ENCODE peak calls at places on chromosomes 5 and 9, in ten cellular contexts. N is IMR-90, Q is A673, E is tibial nerve, O is mammary epithelial cell, K is omental fat pad, B is lower leg skin, A is fibroblast of lung, G is AG10803, C is B cell. U is an unnamed sample.

GRCh38 chr9:24464321-24464951 is 81.3 kb downstream of the IZUMO3 start:
- DNase-seq in N (no peak), Q (no peak), E (no peak), O (peak), K (no peak), B (no peak), A (no peak), G (no peak), C (no peak), U (no peak)

GRCh38 chr5:35354751-35355150 is 124.5 kb upstream of the PRLR start:
- DNase-seq in N (no peak), Q (no peak), E (no peak), O (no peak), K (no peak), B (no peak), A (no peak), G (peak), C (no peak), U (no peak)

GRCh38 chr5:135271533-135272310 is 127.3 kb downstream of the MACROH2A1 start:
- DNase-seq in N (peak), Q (no peak), E (no peak), O (peak), K (no peak), B (no peak), A (peak), G (peak), C (no peak), U (no peak)

GRCh38 chr5:41334758-41335157 is 121.4 kb upstream of the C6 start:
- DNase-seq in N (peak), Q (peak), E (no peak), O (no peak), K (no peak), B (no peak), A (peak), G (no peak), C (no peak), U (no peak)

GRCh38 chr5:111779260-111780254 is 22.6 kb upstream of the NREP start:
- DNase-seq in N (peak), Q (peak), E (no peak), O (no peak), K (no peak), B (no peak), A (peak), G (peak), C (no peak), U (no peak)

GRCh38 chr9:109509625-109510024 is 11.5 kb upstream of the PTPN3 start:
- DNase-seq in N (no peak), Q (no peak), E (no peak), O (no peak), K (no peak), B (no peak), A (no peak), G (no peak), C (no peak), U (no peak)

GRCh38 chr5:138303365-138303764 is 28.2 kb downstream of the CDC25C start:
- DNase-seq in N (peak), Q (no peak), E (no peak), O (peak), K (no peak), B (peak), A (peak), G (peak), C (no peak), U (no peak)

GRCh38 chr5:92749943-92750342 is 831.1 kb downstream of the NR2F1-AS1 start:
- DNase-seq in N (peak), Q (peak), E (no peak), O (peak), K (no peak), B (no peak), A (peak), G (no peak), C (no peak), U (no peak)

GRCh38 chr9:126791406-126792230 is 13.2 kb upstream of the ZBTB43 start:
- DNase-seq in N (peak), Q (peak), E (no peak), O (peak), K (no peak), B (peak), A (peak), G (peak), C (no peak), U (no peak)

GRCh38 chr5:150302301-150303069 is at the start of gene ARSI:
- DNase-seq in N (no peak), Q (no peak), E (no peak), O (peak), K (no peak), B (no peak), A (peak), G (peak), C (no peak), U (no peak)

GRCh38 chr9:126692041-126692758 is 78.5 kb downstream of the LMX1B start:
- DNase-seq in N (no peak), Q (no peak), E (no peak), O (no peak), K (no peak), B (no peak), A (no peak), G (no peak), C (no peak), U (no peak)

GRCh38 chr9:122897969-122898368 is 7.2 kb downstream of the RC3H2 start:
- DNase-seq in N (peak), Q (no peak), E (no peak), O (peak), K (no peak), B (no peak), A (no peak), G (peak), C (no peak), U (no peak)

GRCh38 chr5:141850183-141850768 is 27.9 kb downstream of the PCDH1 start:
- DNase-seq in N (peak), Q (peak), E (peak), O (no peak), K (no peak), B (no peak), A (peak), G (peak), C (peak), U (no peak)

GRCh38 chr9:38380872-38381534 is 11.5 kb upstream of the ALDH1B1 start:
- DNase-seq in N (no peak), Q (no peak), E (no peak), O (no peak), K (no peak), B (no peak), A (no peak), G (no peak), C (no peak), U (no peak)

GRCh38 chr5:606061-606460 is 6.1 kb upstream of the CEP72 start:
- DNase-seq in N (no peak), Q (no peak), E (no peak), O (no peak), K (no peak), B (peak), A (no peak), G (no peak), C (no peak), U (no peak)

GRCh38 chr5:76838481-76839261 is 11.1 kb upstream of the S100Z start:
- DNase-seq in N (peak), Q (peak), E (no peak), O (no peak), K (no peak), B (peak), A (peak), G (peak), C (no peak), U (no peak)

GRCh38 chr5:3827624-3828023 is 232.0 kb downstream of the IRX1 start:
- DNase-seq in N (no peak), Q (no peak), E (no peak), O (no peak), K (no peak), B (no peak), A (no peak), G (no peak), C (no peak), U (no peak)

GRCh38 chr9:33414263-33414662 is 11.9 kb upstream of the AQP7 start:
- DNase-seq in N (no peak), Q (no peak), E (no peak), O (no peak), K (no peak), B (no peak), A (no peak), G (no peak), C (no peak), U (no peak)

GRCh38 chr9:93670208-93671029 is 94.0 kb downstream of the PHF2 start:
- DNase-seq in N (peak), Q (peak), E (no peak), O (no peak), K (peak), B (peak), A (peak), G (peak), C (no peak), U (no peak)

GRCh38 chr5:51384281-51384840 is 1.1 kb downstream of the ISL1 start:
- DNase-seq in N (no peak), Q (no peak), E (no peak), O (no peak), K (no peak), B (no peak), A (no peak), G (no peak), C (no peak), U (no peak)

GRCh38 chr5:24162343-24162742 is 482.4 kb downstream of the CDH10 start:
- DNase-seq in N (no peak), Q (no peak), E (no peak), O (peak), K (no peak), B (no peak), A (no peak), G (no peak), C (no peak), U (no peak)

GRCh38 chr9:124390812-124391658 is 24.2 kb downstream of the PSMB7 start:
- DNase-seq in N (peak), Q (no peak), E (no peak), O (no peak), K (no peak), B (no peak), A (peak), G (peak), C (no peak), U (no peak)

GRCh38 chr9:69314547-69314946 is 10.5 kb upstream of the ENTREP1 start:
- DNase-seq in N (no peak), Q (no peak), E (no peak), O (peak), K (no peak), B (no peak), A (no peak), G (no peak), C (no peak), U (no peak)

GRCh38 chr5:32600057-32600622 is 14.8 kb downstream of the SUB1 start:
- DNase-seq in N (peak), Q (no peak), E (peak), O (peak), K (no peak), B (no peak), A (peak), G (peak), C (no peak), U (no peak)

GRCh38 chr9:1456301-1456999 is 406.3 kb downstream of the DMRT2 start:
- DNase-seq in N (no peak), Q (no peak), E (no peak), O (no peak), K (no peak), B (no peak), A (no peak), G (no peak), C (no peak), U (no peak)

GRCh38 chr5:178458140-178458539 is 132.1 kb downstream of the COL23A1 start:
- DNase-seq in N (no peak), Q (no peak), E (no peak), O (no peak), K (no peak), B (peak), A (no peak), G (no peak), C (no peak), U (no peak)

GRCh38 chr5:58148366-58148765 is 311.5 kb downstream of the PLK2 start:
- DNase-seq in N (no peak), Q (no peak), E (no peak), O (no peak), K (no peak), B (no peak), A (no peak), G (peak), C (no peak), U (no peak)

GRCh38 chr5:108642170-108642906 is 105.4 kb upstream of the FER start:
- DNase-seq in N (peak), Q (peak), E (peak), O (peak), K (no peak), B (no peak), A (peak), G (peak), C (peak), U (peak)

GRCh38 chr9:16090907-16091629 is 538.2 kb downstream of the CCDC171 start:
- DNase-seq in N (peak), Q (no peak), E (no peak), O (no peak), K (no peak), B (no peak), A (peak), G (no peak), C (no peak), U (no peak)

GRCh38 chr9:112379177-112380101 is 469 bp upstream of the HSDL2 start:
- DNase-seq in N (peak), Q (peak), E (peak), O (peak), K (peak), B (peak), A (peak), G (peak), C (peak), U (peak)

GRCh38 chr5:64166201-64166959 is 737 bp downstream of the RNF180 start:
- DNase-seq in N (no peak), Q (no peak), E (no peak), O (no peak), K (no peak), B (peak), A (no peak), G (no peak), C (no peak), U (no peak)

GRCh38 chr9:652896-653295 is 188.6 kb upstream of the DMRT1 start:
- DNase-seq in N (no peak), Q (no peak), E (peak), O (no peak), K (no peak), B (no peak), A (peak), G (peak), C (no peak), U (no peak)

GRCh38 chr5:168891175-168891812 is 312.1 kb upstream of the PANK3 start:
- DNase-seq in N (no peak), Q (no peak), E (no peak), O (no peak), K (no peak), B (no peak), A (no peak), G (no peak), C (no peak), U (no peak)

GRCh38 chr5:35919191-35919590 is 19.2 kb downstream of the CAPSL start:
- DNase-seq in N (peak), Q (no peak), E (peak), O (peak), K (no peak), B (no peak), A (peak), G (peak), C (no peak), U (no peak)

GRCh38 chr5:102666164-102666951 is 88.7 kb upstream of the PAM start:
- DNase-seq in N (no peak), Q (peak), E (no peak), O (no peak), K (no peak), B (no peak), A (no peak), G (peak), C (no peak), U (no peak)

GRCh38 chr9:86288501-86288900 is 6.2 kb upstream of the ISCA1 start:
- DNase-seq in N (no peak), Q (no peak), E (no peak), O (no peak), K (no peak), B (no peak), A (no peak), G (no peak), C (no peak), U (no peak)

GRCh38 chr5:68408345-68408871 is 192.9 kb downstream of the PIK3R1 start:
- DNase-seq in N (no peak), Q (peak), E (no peak), O (no peak), K (no peak), B (no peak), A (no peak), G (no peak), C (peak), U (no peak)
- TF ChIP-seq CTCF in N (no peak), Q (no peak), E (no peak), O (no peak), K (no peak), B (no peak), A (no peak), G (no peak), C (no peak), U (no peak)

DNA sequence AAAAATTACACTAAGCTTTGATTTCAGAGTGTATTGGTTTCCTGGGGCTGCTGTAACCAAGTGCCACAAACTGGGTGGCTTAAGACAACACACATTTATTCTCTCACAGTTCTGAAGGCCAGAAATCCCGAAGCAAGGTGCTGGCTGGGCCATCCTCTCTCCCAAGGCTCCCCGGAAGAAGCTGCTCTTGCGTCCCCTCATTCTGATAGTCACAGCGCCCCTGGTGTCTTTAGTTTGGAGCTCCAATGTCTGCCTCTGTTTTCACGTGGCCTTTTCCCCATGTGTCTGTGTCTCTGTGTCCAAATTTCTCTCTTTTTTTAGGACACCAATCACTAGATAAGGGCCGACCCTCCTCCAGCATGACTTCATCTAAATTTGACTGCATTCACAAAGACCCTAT is 56.7 kb downstream of the ROPN1L start:
- DNase-seq in N (no peak), Q (no peak), E (no peak), O (no peak), K (no peak), B (no peak), A (no peak), G (no peak), C (no peak), U (no peak)
- TF ChIP-seq CTCF in N (no peak), Q (no peak), E (no peak), O (no peak), K (no peak), B (no peak), A (no peak), G (no peak), C (no peak), U (no peak)

DNA sequence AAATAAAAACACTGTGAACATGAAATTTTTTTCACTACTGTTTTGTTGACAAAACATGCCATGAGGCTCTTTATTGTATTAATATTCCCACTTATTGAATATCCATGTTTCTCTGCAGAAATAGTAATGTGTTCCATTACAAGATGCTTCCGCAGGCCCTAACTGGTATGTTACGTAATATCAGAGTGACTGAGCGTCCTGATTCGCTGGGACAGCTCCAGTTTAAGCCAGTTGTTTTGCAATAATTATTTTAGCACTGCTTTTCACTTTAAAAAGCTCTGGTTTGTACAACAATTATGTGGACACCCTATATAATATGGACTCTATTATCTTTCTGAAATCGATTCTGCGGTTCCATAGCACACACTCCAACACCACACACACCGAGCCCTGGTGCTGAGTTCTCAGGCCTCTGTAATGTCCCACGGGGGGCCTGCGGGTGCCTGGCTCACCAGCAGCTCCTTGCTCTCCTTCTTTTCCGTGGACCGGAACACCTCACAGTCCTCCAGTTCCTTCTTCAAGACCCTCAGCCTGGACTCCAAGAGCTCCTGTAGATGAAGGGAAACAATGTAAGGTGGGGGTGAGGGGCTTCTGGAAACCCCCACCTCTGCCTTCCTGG is 1.8 kb downstream of the TRIM7 start:
- DNase-seq in N (peak), Q (no peak), E (no peak), O (no peak), K (no peak), B (no peak), A (peak), G (peak), C (no peak), U (no peak)
- TF ChIP-seq CTCF in N (no peak), Q (no peak), E (no peak), O (no peak), K (no peak), B (no peak), A (no peak), G (no peak), C (no peak), U (no peak)

DNA sequence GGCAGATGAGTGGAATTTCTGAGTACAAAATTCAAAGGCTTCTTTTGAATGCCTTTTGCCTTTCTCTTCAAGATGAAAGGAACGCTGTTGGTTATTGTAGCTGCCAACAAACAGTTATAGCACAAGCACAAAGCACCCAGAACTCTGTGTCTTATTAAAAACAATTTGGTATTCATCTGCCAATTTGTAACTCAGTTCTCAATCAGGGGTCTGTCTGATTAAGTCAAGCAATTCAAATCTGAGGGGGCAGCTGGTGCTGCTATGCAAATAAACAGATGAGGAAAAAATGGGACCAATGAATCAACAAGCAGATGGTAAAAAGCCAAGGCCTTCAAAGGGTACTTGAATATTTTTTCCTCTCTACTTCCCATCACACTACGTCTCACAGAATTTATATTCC is 233.5 kb downstream of the TLE1 start:
- DNase-seq in N (no peak), Q (no peak), E (no peak), O (no peak), K (no peak), B (no peak), A (no peak), G (no peak), C (no peak), U (no peak)
- TF ChIP-seq CTCF in N (no peak), Q (no peak), E (no peak), O (no peak), K (no peak), B (no peak), A (no peak), G (no peak), C (no peak), U (no peak)

DNA sequence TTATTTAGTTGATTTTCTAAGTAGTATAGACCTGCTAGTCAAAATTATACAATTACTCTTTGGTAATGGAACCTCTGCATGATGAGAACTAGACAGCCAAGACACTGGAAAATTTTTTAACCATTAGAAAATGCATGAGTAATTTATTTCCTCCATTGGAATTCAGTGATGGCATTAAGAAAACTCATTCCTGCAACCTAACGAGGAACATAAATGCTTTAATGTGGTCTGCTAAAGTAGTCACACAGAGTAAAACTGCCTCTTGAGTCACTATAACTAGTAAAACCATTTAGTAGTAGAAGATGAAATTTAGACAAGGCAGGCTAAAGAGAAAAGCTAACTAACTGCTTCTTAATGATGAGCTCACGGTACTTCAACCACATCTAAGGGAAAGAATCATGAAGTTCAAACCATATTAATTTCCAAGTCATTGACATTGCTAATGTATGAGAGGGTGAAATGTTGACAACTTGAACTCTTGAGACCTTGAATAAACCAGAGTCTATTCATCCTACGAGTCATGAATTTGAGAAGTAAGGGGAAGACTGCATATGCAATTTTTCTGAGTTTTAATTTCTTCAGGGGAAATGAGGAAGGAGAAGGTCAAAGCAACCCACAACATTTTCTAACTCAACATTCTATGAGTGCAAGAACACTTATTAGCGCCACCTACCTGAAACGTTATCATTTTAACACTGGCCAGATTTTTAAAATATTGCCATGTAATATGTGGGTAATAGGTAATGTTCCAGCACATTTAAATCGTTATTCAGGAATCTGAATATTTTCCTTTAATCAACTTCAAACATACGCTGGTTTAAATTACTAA is 74.4 kb downstream of the GLIS3 start:
- DNase-seq in N (peak), Q (no peak), E (no peak), O (peak), K (no peak), B (no peak), A (peak), G (peak), C (no peak), U (no peak)
- TF ChIP-seq CTCF in N (peak), Q (peak), E (no peak), O (peak), K (no peak), B (no peak), A (peak), G (peak), C (no peak), U (no peak)